ENCODE peak calls at places on chromosomes 5 and 9, in seven cellular contexts. S, R, J, L, Y, A and D are unnamed samples.
A peak's percentile ranks its signal among the peaks of the same experiment; 100 is the strongest.

GRCh38 chr5:11531805-11532204 is 372.4 kb downstream of the CTNND2 start:
- DNase-seq in S (no peak), R (no peak), J (no peak), L (no peak), Y (no peak), A (no peak), D (no peak)

GRCh38 chr9:128550226-128550625 is 2.2 kb upstream of the SPTAN1 start:
- DNase-seq in S (no peak), R (no peak), J (no peak), L (no peak), Y (no peak), A (no peak), D (no peak)

GRCh38 chr9:79163544-79163943 is 408.2 kb upstream of the TLE4 start:
- DNase-seq in S (no peak), R (no peak), J (no peak), L (no peak), Y (no peak), A (no peak), D (no peak)

GRCh38 chr9:134217431-134218210 is 53.3 kb upstream of the RNU6ATAC start:
- DNase-seq in S (no peak), R (no peak), J (no peak), L (no peak), Y (no peak), A (no peak), D (peak; percentile 7)

GRCh38 chr5:56658972-56659371 is 156.4 kb upstream of the MAP3K1 start:
- DNase-seq in S (no peak), R (no peak), J (no peak), L (no peak), Y (no peak), A (no peak), D (no peak)

GRCh38 chr5:160133071-160133917 is 14.0 kb upstream of the PWWP2A start:
- DNase-seq in S (no peak), R (peak; percentile 11), J (no peak), L (peak; percentile 86), Y (peak; percentile 53), A (peak; percentile 70), D (peak; percentile 65)

GRCh38 chr5:9301200-9301599 is 244.7 kb downstream of the SEMA5A start:
- DNase-seq in S (no peak), R (no peak), J (no peak), L (no peak), Y (no peak), A (no peak), D (no peak)

GRCh38 chr5:76766746-76767145 is 50.8 kb downstream of the F2R start:
- DNase-seq in S (no peak), R (no peak), J (no peak), L (no peak), Y (no peak), A (no peak), D (no peak)

GRCh38 chr5:181163487-181164075 is 16.2 kb downstream of the OR2V2 start:
- DNase-seq in S (no peak), R (no peak), J (no peak), L (no peak), Y (no peak), A (no peak), D (no peak)

GRCh38 chr9:81535542-81536241 is 153.7 kb downstream of the TLE1 start:
- DNase-seq in S (no peak), R (no peak), J (peak; percentile 85), L (no peak), Y (no peak), A (no peak), D (no peak)

GRCh38 chr5:38228914-38229313 is 29.4 kb upstream of the EGFLAM start:
- DNase-seq in S (no peak), R (no peak), J (no peak), L (no peak), Y (no peak), A (no peak), D (no peak)

GRCh38 chr5:139124774-139125391 is 73.3 kb downstream of the SIL1 start:
- DNase-seq in S (no peak), R (no peak), J (no peak), L (no peak), Y (no peak), A (no peak), D (no peak)

GRCh38 chr9:124818431-124819281 is 34.6 kb upstream of the WDR38 start:
- DNase-seq in S (peak; percentile 76), R (peak; percentile 83), J (no peak), L (no peak), Y (no peak), A (no peak), D (peak; percentile 81)

GRCh38 chr9:125241863-125242739 is 958 bp upstream of the HSPA5 start:
- DNase-seq in S (no peak), R (peak; percentile 43), J (peak; percentile 46), L (peak; percentile 45), Y (no peak), A (no peak), D (peak; percentile 42)

GRCh38 chr9:129480227-129480626 is 140.7 kb downstream of the C9orf50 start:
- DNase-seq in S (no peak), R (no peak), J (no peak), L (no peak), Y (no peak), A (no peak), D (no peak)

GRCh38 chr9:88950341-88951141 is 40.7 kb upstream of the S1PR3 start:
- DNase-seq in S (no peak), R (no peak), J (peak; percentile 28), L (no peak), Y (no peak), A (no peak), D (no peak)

GRCh38 chr9:19408693-19409405 is at the start of gene ACER2:
- DNase-seq in S (peak; percentile 89), R (peak; percentile 95), J (peak; percentile 88), L (peak; percentile 94), Y (peak; percentile 96), A (peak; percentile 96), D (peak; percentile 95)

GRCh38 chr9:19411316-19411715 is 2.5 kb downstream of the ACER2 start:
- DNase-seq in S (peak; percentile 23), R (no peak), J (no peak), L (no peak), Y (no peak), A (no peak), D (no peak)

GRCh38 chr9:19409406-19410194 is 791 bp downstream of the ACER2 start:
- DNase-seq in S (peak; percentile 32), R (peak; percentile 40), J (peak; percentile 33), L (peak; percentile 24), Y (peak; percentile 56), A (peak; percentile 49), D (peak; percentile 57)

GRCh38 chr9:19410594-19410993 is 1.8 kb downstream of the ACER2 start:
- DNase-seq in S (no peak), R (no peak), J (no peak), L (no peak), Y (no peak), A (no peak), D (no peak)

DNA sequence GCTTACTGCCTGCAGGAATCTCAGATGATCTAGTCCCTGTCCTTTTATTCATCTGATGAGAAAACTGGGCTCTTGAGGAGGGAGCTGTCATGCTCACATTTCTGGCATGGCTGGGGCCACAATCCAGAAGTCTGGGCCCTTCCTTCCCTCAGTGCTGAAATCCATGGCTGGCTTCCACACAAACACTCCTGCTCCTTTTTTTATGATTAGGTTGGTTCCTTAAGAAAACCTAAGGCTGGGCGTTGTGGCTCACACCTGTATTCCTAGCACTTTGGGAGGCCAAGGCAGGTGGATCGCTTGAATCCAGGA is 1.3 kb downstream of the ACER2 start:
- DNase-seq in S (no peak), R (no peak), J (no peak), L (no peak), Y (no peak), A (no peak), D (no peak)
- H3K4me3 ChIP-seq in S (peak overlapping the region; percentile 93), R (no peak overlapping the region), J (no peak overlapping the region), L (no peak overlapping the region), Y (no peak overlapping the region), A (no peak overlapping the region), D (no peak overlapping the region)

DNA sequence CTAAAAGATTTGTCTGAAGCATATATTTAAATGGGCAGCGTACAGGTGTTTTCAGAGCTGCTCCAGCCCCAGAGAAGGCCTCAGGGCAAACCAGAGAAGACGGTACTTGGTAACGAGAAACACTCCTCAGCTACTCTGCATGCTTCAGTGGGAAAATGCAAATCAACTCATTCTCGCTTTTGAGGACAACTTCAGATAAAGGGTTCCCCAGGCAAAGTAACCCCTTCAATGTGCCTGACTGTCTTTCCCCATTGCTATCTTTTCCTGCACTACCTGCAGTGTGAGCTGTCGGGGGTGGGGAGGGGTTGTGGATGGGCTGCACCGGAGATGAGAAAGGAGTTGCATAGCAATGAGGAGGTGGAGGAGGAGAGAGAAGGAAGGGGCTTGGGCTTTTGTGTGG is 339.7 kb upstream of the CLINT1 start:
- DNase-seq in S (no peak), R (no peak), J (no peak), L (no peak), Y (no peak), A (no peak), D (no peak)
- H3K9me3 ChIP-seq in S (no peaks in the 10 kb centered on the region), R (no peaks in the 10 kb centered on the region), J (no peaks in the 10 kb centered on the region), L (no peaks in the 10 kb centered on the region), Y (no peaks in the 10 kb centered on the region), A (no peaks in the 10 kb centered on the region), D (no peaks in the 10 kb centered on the region)

GRCh38 chr9:136840140-136840876 is 2.0 kb upstream of the AJM1 start:
- DNase-seq in S (no peak), R (no peak), J (no peak), L (peak; percentile 67), Y (peak; percentile 79), A (no peak), D (no peak)
- TF ChIP-seq POLR2A in S (no peak), R (no peak), J (no peak), L (no peak), Y (no peak), A (no peak), D (no peak)

GRCh38 chr5:132369471-132370240 is at the start of gene SLC22A5:
- DNase-seq in S (peak; percentile 80), R (peak; percentile 88), J (peak; percentile 62), L (peak; percentile 72), Y (peak; percentile 94), A (peak; percentile 78), D (peak; percentile 61)
- H3K4me3 ChIP-seq in S (peak within 1 kb of the TSS; percentile 64), R (peak within 1 kb of the TSS; percentile 40), J (peak within 1 kb of the TSS; percentile 87), L (peak within 1 kb of the TSS; percentile 79), Y (peak within 1 kb of the TSS; percentile 67), A (peak within 1 kb of the TSS; percentile 77), D (peak within 1 kb of the TSS; percentile 75)

DNA sequence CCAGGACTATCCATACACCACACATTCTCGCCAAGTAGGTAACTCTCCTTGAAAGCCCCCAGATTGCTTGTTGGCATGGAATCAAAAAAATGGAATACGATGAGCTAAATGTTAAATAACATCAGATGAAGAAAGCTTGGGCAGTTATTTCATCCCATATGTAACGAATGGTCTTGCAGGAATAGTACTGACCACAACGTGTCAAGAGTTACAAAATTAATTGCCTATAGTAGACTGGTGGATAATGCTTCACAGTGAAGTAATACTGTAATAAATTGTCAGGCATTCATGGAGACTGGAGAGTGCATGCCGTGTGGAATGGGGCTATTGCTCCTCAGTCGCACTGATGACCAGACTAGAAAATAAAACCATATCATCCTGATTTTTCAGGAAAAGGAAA is 1628.7 kb downstream of the MAT2B start:
- DNase-seq in S (no peak), R (no peak), J (no peak), L (no peak), Y (no peak), A (no peak), D (no peak)
- H3K9me3 ChIP-seq in S (no peaks in the 10 kb centered on the region), R (no peaks in the 10 kb centered on the region), J (no peaks in the 10 kb centered on the region), L (no peaks in the 10 kb centered on the region), Y (no peaks in the 10 kb centered on the region), A (no peaks in the 10 kb centered on the region), D (no peaks in the 10 kb centered on the region)